ENCODE peak calls at places on chromosomes 5 and 9, in six cellular contexts. L is cardiac muscle cell, J is fibroblast of lung, P is choroid plexus epithelial cell, V is A549, W is kidney. N is an unnamed sample.
A peak's percentile ranks its signal among the peaks of the same experiment; 100 is the strongest.

GRCh38 chr9:38662763-38663593 is 42.6 kb upstream of the ANKRD18A start:
- DNase-seq in J (peak; percentile 12), L (peak; percentile 52), V (peak; percentile 46), P (peak; percentile 92), W (no peak), N (no peak)

GRCh38 chr9:108003551-108003950 is 514.0 kb upstream of the KLF4 start:
- DNase-seq in J (no peak), W (no peak), L (no peak), V (no peak), P (no peak), N (no peak)

GRCh38 chr5:168752012-168752411 is 172.8 kb upstream of the PANK3 start:
- DNase-seq in P (no peak), J (no peak), L (no peak), V (no peak), W (no peak), N (no peak)

GRCh38 chr9:126459126-126459525 is 132.5 kb downstream of the MVB12B start:
- DNase-seq in P (no peak), L (no peak), W (no peak), V (no peak), J (no peak), N (no peak)

GRCh38 chr5:7039058-7039457 is 325.8 kb downstream of the TENT4A start:
- DNase-seq in L (no peak), V (no peak), J (no peak), P (no peak), W (no peak), N (no peak)

GRCh38 chr5:150107909-150108447 is 21.6 kb upstream of the CSF1R start:
- DNase-seq in P (peak; percentile 85), W (no peak), V (no peak), J (peak; percentile 28), L (peak; percentile 72), N (no peak)

GRCh38 chr5:140568664-140569063 is 4.0 kb downstream of the SLC35A4 start:
- DNase-seq in J (no peak), W (peak; percentile 49), P (no peak), V (no peak), L (no peak), N (no peak)

GRCh38 chr5:145936401-145937131 is at the start of gene SH3RF2:
- DNase-seq in J (peak; percentile 91), P (peak; percentile 91), L (peak; percentile 69), W (peak; percentile 76), V (peak; percentile 82), N (peak; percentile 83)

GRCh38 chr9:108634164-108634563 is 221.6 kb downstream of the ACTL7B start:
- DNase-seq in J (peak; percentile 16), V (peak; percentile 24), L (peak; percentile 57), P (peak; percentile 16), W (no peak), N (no peak)

GRCh38 chr5:131640043-131640856 is 5.2 kb upstream of the RAPGEF6 start:
- DNase-seq in W (no peak), L (no peak), V (no peak), J (peak; percentile 50), P (peak; percentile 19), N (no peak)

GRCh38 chr9:75451045-75451444 is 362.7 kb downstream of the OSTF1 start:
- DNase-seq in V (no peak), L (no peak), J (no peak), W (no peak), P (no peak), N (no peak)

GRCh38 chr9:130417602-130418001 is 27.2 kb upstream of the ASS1 start:
- DNase-seq in V (peak; percentile 41), L (no peak), P (peak; percentile 26), W (no peak), J (no peak), N (no peak)

GRCh38 chr5:78269088-78269703 is 25.3 kb downstream of the AP3B1 start:
- DNase-seq in W (no peak), P (peak; percentile 31), V (peak; percentile 20), L (peak; percentile 27), J (peak; percentile 15), N (no peak)

GRCh38 chr9:124660341-124660801 is 110.7 kb downstream of the NR6A1 start:
- DNase-seq in J (peak; percentile 81), W (no peak), V (peak; percentile 57), L (peak; percentile 71), P (peak; percentile 74), N (peak; percentile 12)

GRCh38 chr5:157520911-157521703 is 54.5 kb downstream of the ADAM19 start:
- DNase-seq in W (no peak), P (peak; percentile 62), V (peak; percentile 30), J (peak; percentile 81), L (peak; percentile 90), N (no peak)

GRCh38 chr9:115941561-115942315 is 211.9 kb upstream of the PAPPA start:
- DNase-seq in V (no peak), P (peak; percentile 67), J (peak; percentile 41), W (no peak), L (peak; percentile 48), N (no peak)

GRCh38 chr9:130039504-130040147 is 3.4 kb downstream of the FNBP1 start:
- DNase-seq in L (peak; percentile 18), V (peak; percentile 51), W (no peak), P (peak; percentile 26), J (peak; percentile 18), N (no peak)

GRCh38 chr5:154972476-154973080 is 31.7 kb downstream of the MRPL22 start:
- DNase-seq in V (peak; percentile 55), P (peak; percentile 73), W (no peak), J (peak; percentile 27), L (peak; percentile 66), N (peak; percentile 47)

GRCh38 chr5:61319388-61320146 is 12.5 kb upstream of the ZSWIM6 start:
- DNase-seq in L (peak; percentile 52), V (no peak), P (peak; percentile 81), W (no peak), J (peak; percentile 28), N (no peak)

GRCh38 chr5:51104556-51104955 is 278.7 kb upstream of the ISL1 start:
- DNase-seq in L (no peak), W (no peak), J (no peak), V (no peak), P (no peak), N (no peak)

GRCh38 chr5:146862641-146863040 is 15.9 kb downstream of the PPP2R2B start:
- DNase-seq in W (no peak), J (no peak), L (no peak), P (no peak), V (no peak), N (no peak)

GRCh38 chr5:50724-51499 is 41.1 kb upstream of the PLEKHG4B start:
- DNase-seq in V (no peak), L (no peak), J (no peak), W (no peak), P (no peak), N (no peak)

GRCh38 chr5:163407034-163407652 is 30.3 kb upstream of the CCNG1 start:
- DNase-seq in L (peak; percentile 72), P (peak; percentile 44), J (peak; percentile 73), W (no peak), V (no peak), N (no peak)

GRCh38 chr9:135198889-135199288 is 111.4 kb downstream of the OLFM1 start:
- DNase-seq in P (no peak), W (no peak), J (no peak), V (no peak), L (no peak), N (peak; percentile 39)

GRCh38 chr5:32092938-32093812 is 80.9 kb downstream of the GOLPH3 start:
- DNase-seq in L (peak; percentile 85), V (peak; percentile 78), W (no peak), P (peak; percentile 89), J (peak; percentile 68), N (peak; percentile 73)
- TF ChIP-seq CTCF in L (peak; percentile 75), V (peak; percentile 88), W (peak; percentile 79), P (peak; percentile 84), J (peak; percentile 70), N (peak; percentile 78)

DNA sequence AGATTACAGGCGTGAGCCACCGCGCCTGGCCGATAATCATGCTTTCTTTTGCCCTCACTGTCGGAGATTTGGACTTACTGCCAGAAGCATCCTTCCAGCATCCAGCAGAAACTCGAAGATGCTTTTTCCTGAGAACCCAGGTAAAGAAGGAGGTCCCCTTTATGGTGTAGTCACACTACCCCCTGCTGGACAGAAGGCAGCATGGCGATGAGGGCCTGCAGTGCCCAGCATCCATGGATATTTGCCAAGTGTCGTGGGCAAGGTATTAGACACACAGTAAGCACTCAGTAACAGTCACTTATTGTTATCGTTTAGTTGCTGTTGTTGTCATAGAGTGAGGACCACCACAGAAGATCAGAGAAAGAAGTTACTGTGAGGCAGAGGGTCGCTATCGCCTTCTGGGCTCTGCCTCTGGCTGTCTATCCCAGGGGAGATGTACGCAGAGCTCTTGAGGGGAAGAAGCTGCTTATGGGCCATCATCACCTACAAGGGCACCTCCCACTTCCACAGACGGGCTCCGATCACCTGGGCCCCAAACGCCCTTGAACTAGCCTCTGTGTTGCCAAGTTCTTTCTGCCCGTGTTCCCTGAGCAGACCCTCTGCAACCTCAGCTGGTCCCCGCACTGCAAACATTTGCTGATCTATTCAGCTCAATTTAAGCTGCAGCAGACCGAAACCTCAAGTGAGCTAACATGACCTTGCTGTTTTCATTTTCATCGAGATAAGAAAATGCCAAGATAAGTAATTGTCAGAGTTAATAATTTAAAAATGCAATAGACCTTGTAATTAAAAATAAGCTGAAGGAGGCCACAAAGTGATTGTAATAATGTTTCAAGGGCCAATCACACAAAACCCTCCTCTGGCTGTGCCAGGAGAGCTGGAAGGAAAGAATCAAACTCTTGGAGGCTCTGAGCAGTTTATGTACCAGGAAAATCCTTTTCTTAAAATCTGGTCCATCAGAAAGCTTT is 23.9 kb downstream of the C5orf15 start:
- DNase-seq in W (no peak), J (peak; percentile 39), P (peak; percentile 74), V (peak; percentile 64), L (peak; percentile 67), N (peak; percentile 66)
- TF ChIP-seq CTCF in W (peak; percentile 83), J (peak; percentile 79), P (peak; percentile 89), V (peak; percentile 58), L (peak; percentile 80), N (peak; percentile 84)

DNA sequence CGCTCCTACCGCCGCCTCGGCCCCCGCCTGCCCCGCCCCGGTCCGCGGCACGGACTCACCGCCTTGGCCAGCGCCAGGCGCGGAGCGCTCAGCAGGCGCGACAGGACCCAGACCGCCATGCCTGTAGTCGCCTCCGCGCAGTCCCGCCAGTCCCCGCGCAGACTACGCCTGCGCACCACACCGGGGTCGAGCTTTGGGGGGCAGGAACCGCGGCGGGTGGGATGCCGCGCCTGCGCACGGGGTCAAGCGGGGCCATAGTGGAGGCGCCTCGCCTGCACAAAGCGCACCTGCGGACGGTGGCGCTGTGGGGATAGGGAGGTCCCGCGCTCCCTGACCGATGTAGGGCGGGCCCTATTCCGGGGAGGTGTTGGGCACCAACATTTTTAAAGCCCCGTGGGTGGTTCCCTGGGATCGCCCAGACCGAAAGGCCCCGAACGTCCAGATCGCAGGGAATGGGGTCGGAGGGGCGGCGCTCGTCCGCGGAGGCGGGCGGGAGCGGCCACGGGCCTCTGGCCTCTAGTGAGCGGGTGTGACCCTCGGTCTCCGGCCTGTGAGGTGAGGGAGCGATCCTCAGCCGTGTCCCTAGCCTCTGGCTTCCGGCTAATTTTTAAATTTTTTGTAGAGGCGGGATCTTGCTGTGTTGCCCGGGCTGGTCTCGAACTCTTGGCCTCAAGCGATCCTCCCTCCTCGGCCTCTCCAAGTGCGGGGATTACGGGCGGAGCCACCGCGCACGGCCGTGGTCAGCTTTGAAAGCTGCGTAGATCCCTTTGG is 70.8 kb upstream of the LPCAT1 start:
- DNase-seq in L (peak; percentile 67), P (no peak), J (no peak), W (peak; percentile 93), V (peak; percentile 79), N (peak; percentile 94)
- TF ChIP-seq CTCF in L (peak; percentile 32), P (no peak), J (no peak), W (peak; percentile 38), V (peak; percentile 24), N (peak; percentile 43)

GRCh38 chr9:89603629-89604462 is 966 bp upstream of the GADD45G start:
- DNase-seq in V (peak; percentile 72), J (peak; percentile 48), L (peak; percentile 54), P (peak; percentile 51), W (peak; percentile 88), N (peak; percentile 83)
- TF ChIP-seq CTCF in V (peak; percentile 52), J (peak; percentile 41), L (peak; percentile 36), P (peak; percentile 52), W (peak; percentile 37), N (peak; percentile 25)

GRCh38 chr9:92242115-92242778 is 51.2 kb downstream of the IARS1 start:
- DNase-seq in J (peak; percentile 82), P (peak; percentile 99), V (peak; percentile 28), L (peak; percentile 81), W (no peak), N (no peak)
- TF ChIP-seq CTCF in J (peak; percentile 62), P (peak; percentile 80), V (peak; percentile 48), L (peak; percentile 57), W (peak; percentile 47), N (peak; percentile 39)